ENCODE peak calls at places on chromosomes 1 and 21, in eight cellular contexts. One of them, this sample, is unnamed.

GRCh38 chr1:214720561-214720960 is 117.6 kb downstream of the CENPF start:
- DNase-seq in WTC11: no peak
- DNase-seq in HuH-7.5: no peak
- DNase-seq in stimulated activated CD8-positive, alpha-beta memory T cell treated with anti-CD3 and anti-CD28 coated beads, Interleukin-4, amount 100 ng/mL, for 4 hours: no peak
- DNase-seq in LHCN-M2: no peak
- DNase-seq in EL: peak
- DNase-seq in LoVo: no peak
- DNase-seq in HEK293T: no peak
- DNase-seq in this sample: no peak

GRCh38 chr1:10865518-10866313 is 69.3 kb upstream of the CASZ1 start:
- DNase-seq in WTC11: no peak
- DNase-seq in HuH-7.5: no peak
- DNase-seq in stimulated activated CD8-positive, alpha-beta memory T cell treated with anti-CD3 and anti-CD28 coated beads, Interleukin-4, amount 100 ng/mL, for 4 hours: no peak
- DNase-seq in LHCN-M2: no peak
- DNase-seq in EL: no peak
- DNase-seq in LoVo: no peak
- DNase-seq in HEK293T: no peak
- DNase-seq in this sample: no peak

GRCh38 chr21:40717008-40717407 is 129.9 kb downstream of the DSCAM start:
- DNase-seq in WTC11: no peak
- DNase-seq in HuH-7.5: no peak
- DNase-seq in stimulated activated CD8-positive, alpha-beta memory T cell treated with anti-CD3 and anti-CD28 coated beads, Interleukin-4, amount 100 ng/mL, for 4 hours: no peak
- DNase-seq in LHCN-M2: no peak
- DNase-seq in EL: no peak
- DNase-seq in LoVo: no peak
- DNase-seq in HEK293T: no peak
- DNase-seq in this sample: no peak

GRCh38 chr1:84973493-84974334 is 23.2 kb downstream of the MCOLN2 start:
- DNase-seq in WTC11: peak
- DNase-seq in HuH-7.5: no peak
- DNase-seq in stimulated activated CD8-positive, alpha-beta memory T cell treated with anti-CD3 and anti-CD28 coated beads, Interleukin-4, amount 100 ng/mL, for 4 hours: no peak
- DNase-seq in LHCN-M2: peak
- DNase-seq in EL: peak
- DNase-seq in LoVo: no peak
- DNase-seq in HEK293T: no peak
- DNase-seq in this sample: peak

GRCh38 chr1:51776408-51776807 is 102.1 kb downstream of the NRDC start:
- DNase-seq in WTC11: no peak
- DNase-seq in HuH-7.5: no peak
- DNase-seq in stimulated activated CD8-positive, alpha-beta memory T cell treated with anti-CD3 and anti-CD28 coated beads, Interleukin-4, amount 100 ng/mL, for 4 hours: no peak
- DNase-seq in LHCN-M2: no peak
- DNase-seq in EL: no peak
- DNase-seq in LoVo: no peak
- DNase-seq in HEK293T: no peak
- DNase-seq in this sample: no peak

GRCh38 chr1:119713039-119713537 is 1.4 kb downstream of the PHGDH start:
- DNase-seq in WTC11: no peak
- DNase-seq in HuH-7.5: no peak
- DNase-seq in stimulated activated CD8-positive, alpha-beta memory T cell treated with anti-CD3 and anti-CD28 coated beads, Interleukin-4, amount 100 ng/mL, for 4 hours: no peak
- DNase-seq in LHCN-M2: no peak
- DNase-seq in EL: no peak
- DNase-seq in LoVo: no peak
- DNase-seq in HEK293T: peak
- DNase-seq in this sample: no peak

GRCh38 chr21:16070207-16070651 is 340.4 kb downstream of the USP25 start:
- DNase-seq in WTC11: no peak
- DNase-seq in HuH-7.5: no peak
- DNase-seq in stimulated activated CD8-positive, alpha-beta memory T cell treated with anti-CD3 and anti-CD28 coated beads, Interleukin-4, amount 100 ng/mL, for 4 hours: no peak
- DNase-seq in LHCN-M2: no peak
- DNase-seq in EL: peak
- DNase-seq in LoVo: no peak
- DNase-seq in HEK293T: no peak
- DNase-seq in this sample: peak

GRCh38 chr1:36536727-36537126 is 54.0 kb upstream of the CSF3R start:
- DNase-seq in WTC11: no peak
- DNase-seq in HuH-7.5: no peak
- DNase-seq in stimulated activated CD8-positive, alpha-beta memory T cell treated with anti-CD3 and anti-CD28 coated beads, Interleukin-4, amount 100 ng/mL, for 4 hours: no peak
- DNase-seq in LHCN-M2: no peak
- DNase-seq in EL: no peak
- DNase-seq in LoVo: no peak
- DNase-seq in HEK293T: no peak
- DNase-seq in this sample: no peak

GRCh38 chr21:45383615-45384201 is 21.3 kb upstream of the COL18A1 start:
- DNase-seq in WTC11: peak
- DNase-seq in HuH-7.5: no peak
- DNase-seq in stimulated activated CD8-positive, alpha-beta memory T cell treated with anti-CD3 and anti-CD28 coated beads, Interleukin-4, amount 100 ng/mL, for 4 hours: no peak
- DNase-seq in LHCN-M2: no peak
- DNase-seq in EL: no peak
- DNase-seq in LoVo: no peak
- DNase-seq in HEK293T: no peak
- DNase-seq in this sample: no peak

GRCh38 chr1:207218512-207219352 is 102.7 kb upstream of the CD55 start:
- DNase-seq in WTC11: no peak
- DNase-seq in HuH-7.5: no peak
- DNase-seq in stimulated activated CD8-positive, alpha-beta memory T cell treated with anti-CD3 and anti-CD28 coated beads, Interleukin-4, amount 100 ng/mL, for 4 hours: no peak
- DNase-seq in LHCN-M2: peak
- DNase-seq in EL: no peak
- DNase-seq in LoVo: peak
- DNase-seq in HEK293T: no peak
- DNase-seq in this sample: peak

GRCh38 chr21:44521301-44521927 is 18.6 kb downstream of the KRTAP10-1 start:
- DNase-seq in WTC11: peak
- DNase-seq in HuH-7.5: no peak
- DNase-seq in stimulated activated CD8-positive, alpha-beta memory T cell treated with anti-CD3 and anti-CD28 coated beads, Interleukin-4, amount 100 ng/mL, for 4 hours: no peak
- DNase-seq in LHCN-M2: no peak
- DNase-seq in EL: no peak
- DNase-seq in LoVo: no peak
- DNase-seq in HEK293T: no peak
- DNase-seq in this sample: no peak